ENCODE peak calls at places on chromosomes 11 and 22, in five cellular contexts. One of them, this sample, is unnamed.

GRCh38 chr11:120290945-120291344 is 34.2 kb upstream of the TLCD5 start:
- DNase-seq in colonic mucosa: no peak
- DNase-seq in GM18507: no peak
- DNase-seq in stimulated activated CD4-positive, alpha-beta T cell treated with anti-CD3 and anti-CD28 coated beads, Interleukin-1b, Interleukin-23, amount 100 ng/mL, for 24 hours: no peak
- DNase-seq in GM12891: no peak
- DNase-seq in this sample: no peak

GRCh38 chr11:64165482-64165841 is 451 bp downstream of the MACROD1 start:
- DNase-seq in GM18507: no peak
- DNase-seq in colonic mucosa: peak; percentile 45
- DNase-seq in GM12891: no peak
- DNase-seq in stimulated activated CD4-positive, alpha-beta T cell treated with anti-CD3 and anti-CD28 coated beads, Interleukin-1b, Interleukin-23, amount 100 ng/mL, for 24 hours: no peak
- DNase-seq in this sample: no peak

GRCh38 chr11:27452147-27452546 is 20.4 kb downstream of the LGR4 start:
- DNase-seq in stimulated activated CD4-positive, alpha-beta T cell treated with anti-CD3 and anti-CD28 coated beads, Interleukin-1b, Interleukin-23, amount 100 ng/mL, for 24 hours: no peak
- DNase-seq in GM12891: no peak
- DNase-seq in GM18507: no peak
- DNase-seq in colonic mucosa: no peak
- DNase-seq in this sample: no peak

GRCh38 chr22:32698926-32699619 is 102.4 kb upstream of the TIMP3 start:
- DNase-seq in stimulated activated CD4-positive, alpha-beta T cell treated with anti-CD3 and anti-CD28 coated beads, Interleukin-1b, Interleukin-23, amount 100 ng/mL, for 24 hours: no peak
- DNase-seq in GM18507: no peak
- DNase-seq in colonic mucosa: peak; percentile 37
- DNase-seq in GM12891: no peak
- DNase-seq in this sample: no peak

GRCh38 chr11:57321996-57322880 is 2.5 kb downstream of the TNKS1BP1 start:
- DNase-seq in stimulated activated CD4-positive, alpha-beta T cell treated with anti-CD3 and anti-CD28 coated beads, Interleukin-1b, Interleukin-23, amount 100 ng/mL, for 24 hours: no peak
- DNase-seq in GM12891: no peak
- DNase-seq in GM18507: no peak
- DNase-seq in colonic mucosa: peak; percentile 92
- DNase-seq in this sample: no peak

GRCh38 chr11:14117632-14118031 is 155.1 kb downstream of the SPON1 start:
- DNase-seq in GM12891: no peak
- DNase-seq in GM18507: no peak
- DNase-seq in colonic mucosa: no peak
- DNase-seq in stimulated activated CD4-positive, alpha-beta T cell treated with anti-CD3 and anti-CD28 coated beads, Interleukin-1b, Interleukin-23, amount 100 ng/mL, for 24 hours: no peak
- DNase-seq in this sample: no peak

GRCh38 chr11:62401356-62401755 is 17.5 kb upstream of the SCGB1A1 start:
- DNase-seq in GM18507: no peak
- DNase-seq in stimulated activated CD4-positive, alpha-beta T cell treated with anti-CD3 and anti-CD28 coated beads, Interleukin-1b, Interleukin-23, amount 100 ng/mL, for 24 hours: no peak
- DNase-seq in GM12891: no peak
- DNase-seq in colonic mucosa: no peak
- DNase-seq in this sample: no peak

GRCh38 chr11:3827434-3828186 is 13.1 kb downstream of the RHOG start:
- DNase-seq in GM12891: no peak
- DNase-seq in colonic mucosa: no peak
- DNase-seq in GM18507: no peak
- DNase-seq in stimulated activated CD4-positive, alpha-beta T cell treated with anti-CD3 and anti-CD28 coated beads, Interleukin-1b, Interleukin-23, amount 100 ng/mL, for 24 hours: no peak
- DNase-seq in this sample: no peak

GRCh38 chr11:111782109-111782784 is 16.1 kb upstream of the PPP2R1B start:
- DNase-seq in colonic mucosa: no peak
- DNase-seq in GM12891: no peak
- DNase-seq in GM18507: no peak
- DNase-seq in stimulated activated CD4-positive, alpha-beta T cell treated with anti-CD3 and anti-CD28 coated beads, Interleukin-1b, Interleukin-23, amount 100 ng/mL, for 24 hours: no peak
- DNase-seq in this sample: no peak

GRCh38 chr11:5624489-5625278 is at the start of gene TRIM34:
- DNase-seq in colonic mucosa: peak; percentile 85
- DNase-seq in stimulated activated CD4-positive, alpha-beta T cell treated with anti-CD3 and anti-CD28 coated beads, Interleukin-1b, Interleukin-23, amount 100 ng/mL, for 24 hours: peak; percentile 34
- DNase-seq in GM18507: peak; percentile 77
- DNase-seq in GM12891: peak; percentile 67
- DNase-seq in this sample: peak; percentile 88

GRCh38 chr22:34297536-34298120 is 377.4 kb upstream of the LARGE1 start:
- DNase-seq in stimulated activated CD4-positive, alpha-beta T cell treated with anti-CD3 and anti-CD28 coated beads, Interleukin-1b, Interleukin-23, amount 100 ng/mL, for 24 hours: no peak
- DNase-seq in colonic mucosa: no peak
- DNase-seq in GM18507: no peak
- DNase-seq in GM12891: no peak
- DNase-seq in this sample: no peak

This sample was measured in GM10248.